ENCODE peak calls at places on chromosomes 2 and 18, in eight cellular contexts. L is HCT116, U is lower leg skin, R is Peyer's patch, O is breast epithelium, Z is adrenal gland, V is endothelial cell of umbilical vein, S is K562. F is an unnamed sample.

GRCh38 chr2:86249176-86249842 is 50.1 kb downstream of the MRPL35 start:
- DNase-seq in V (no peak), U (no peak), R (no peak), L (peak), S (no peak), O (no peak), Z (no peak), F (no peak)

GRCh38 chr2:2325538-2325937 is 5.5 kb downstream of the MYT1L start:
- DNase-seq in U (no peak), O (no peak), Z (no peak), L (no peak), R (no peak), S (no peak), V (no peak), F (no peak)

GRCh38 chr2:8939486-8940114 is 63.9 kb downstream of the MBOAT2 start:
- DNase-seq in V (no peak), L (no peak), R (no peak), Z (no peak), S (no peak), O (no peak), U (no peak), F (no peak)

GRCh38 chr2:7084601-7085000 is 167.4 kb downstream of the RNF144A start:
- DNase-seq in S (no peak), L (no peak), R (no peak), Z (no peak), V (no peak), O (no peak), U (no peak), F (no peak)

GRCh38 chr18:58505181-58505580 is 123.7 kb downstream of the ALPK2 start:
- DNase-seq in V (no peak), L (no peak), O (no peak), Z (no peak), R (peak), U (no peak), S (no peak), F (no peak)

GRCh38 chr2:226012116-226012515 is 612.6 kb downstream of the NYAP2 start:
- DNase-seq in R (no peak), U (no peak), S (no peak), O (no peak), Z (no peak), V (no peak), L (no peak), F (no peak)

GRCh38 chr2:177595126-177595525 is 202.6 kb downstream of the AGPS start:
- DNase-seq in U (no peak), Z (no peak), S (no peak), V (no peak), O (no peak), L (no peak), R (no peak), F (no peak)

GRCh38 chr2:135952891-135953290 is 32.5 kb downstream of the DARS1 start:
- DNase-seq in O (no peak), V (no peak), Z (no peak), S (no peak), L (no peak), U (no peak), R (no peak), F (no peak)

GRCh38 chr2:239110595-239111048 is 262.7 kb downstream of the TWIST2 start:
- DNase-seq in V (no peak), U (no peak), S (no peak), Z (no peak), O (no peak), R (no peak), L (no peak), F (no peak)

GRCh38 chr2:216082805-216083204 is 1.1 kb downstream of the TMEM169 start:
- DNase-seq in L (no peak), V (no peak), U (no peak), O (no peak), Z (no peak), R (peak), S (no peak), F (peak)

GRCh38 chr18:45976581-45977373 is 9.6 kb upstream of the EPG5 start:
- DNase-seq in V (no peak), Z (no peak), L (no peak), O (no peak), U (no peak), R (no peak), S (no peak), F (peak)

GRCh38 chr2:5705490-5705889 is 13.3 kb downstream of the SOX11 start:
- DNase-seq in U (no peak), L (no peak), Z (no peak), O (no peak), R (no peak), V (no peak), S (no peak), F (no peak)

GRCh38 chr18:23878336-23878900 is 136.1 kb upstream of the TTC39C start:
- DNase-seq in L (no peak), V (no peak), O (no peak), Z (no peak), S (no peak), R (no peak), U (no peak), F (no peak)

GRCh38 chr2:67322361-67323001 is 74.7 kb upstream of the ETAA1 start:
- DNase-seq in Z (peak), S (no peak), U (no peak), V (peak), R (no peak), O (no peak), L (peak), F (no peak)

GRCh38 chr2:10584242-10584753 is 105.5 kb downstream of the NOL10 start:
- DNase-seq in V (no peak), Z (no peak), S (no peak), L (no peak), O (no peak), R (no peak), U (no peak), F (no peak)

GRCh38 chr2:128427356-128427755 is 108.7 kb upstream of the HS6ST1 start:
- DNase-seq in L (no peak), S (no peak), U (no peak), Z (no peak), O (no peak), R (no peak), V (no peak), F (no peak)

GRCh38 chr2:25697559-25698341 is 24.4 kb upstream of the DTNB start:
- DNase-seq in Z (no peak), S (no peak), L (no peak), R (no peak), U (no peak), O (no peak), V (no peak), F (no peak)

GRCh38 chr2:69134546-69134945 is 121.6 kb downstream of the ANTXR1 start:
- DNase-seq in O (no peak), Z (no peak), U (no peak), V (no peak), R (no peak), L (no peak), S (no peak), F (no peak)

GRCh38 chr2:159013103-159013502 is 44.7 kb downstream of the TANC1 start:
- DNase-seq in V (no peak), S (no peak), R (no peak), U (no peak), O (no peak), Z (no peak), L (no peak), F (no peak)

GRCh38 chr2:174325373-174325772 is 9.4 kb upstream of the SP9 start:
- DNase-seq in R (no peak), Z (no peak), O (no peak), L (no peak), V (no peak), U (no peak), S (peak), F (no peak)

GRCh38 chr2:160175169-160176130 is 24.6 kb downstream of the ITGB6 start:
- DNase-seq in O (no peak), R (no peak), U (no peak), S (no peak), L (no peak), V (no peak), Z (no peak), F (no peak)

GRCh38 chr18:68735498-68736343 is 20.8 kb upstream of the TMX3 start:
- DNase-seq in Z (no peak), U (no peak), O (no peak), V (peak), R (no peak), S (peak), L (peak), F (peak)

GRCh38 chr18:62937065-62937464 is 221.7 kb downstream of the PHLPP1 start:
- DNase-seq in R (no peak), U (no peak), S (no peak), L (no peak), O (no peak), V (no peak), Z (no peak), F (no peak)

GRCh38 chr18:79378416-79379250 is 17.1 kb upstream of the NFATC1 start:
- DNase-seq in V (peak), R (peak), Z (peak), S (peak), U (peak), O (peak), L (no peak), F (peak)

GRCh38 chr2:154637426-154637825 is 61.1 kb upstream of the KCNJ3 start:
- DNase-seq in Z (no peak), O (no peak), L (no peak), V (no peak), S (no peak), U (no peak), R (no peak), F (no peak)

GRCh38 chr2:232522014-232522854 is 2.0 kb downstream of the PRSS56 start:
- DNase-seq in S (peak), U (no peak), R (peak), O (no peak), Z (peak), L (no peak), V (peak), F (peak)

GRCh38 chr2:39127973-39128372 is 7.1 kb upstream of the SOS1 start:
- DNase-seq in S (no peak), R (peak), V (no peak), O (no peak), U (no peak), Z (no peak), L (no peak), F (peak)

GRCh38 chr18:75752864-75753263 is 325.4 kb upstream of the SMIM21 start:
- DNase-seq in L (no peak), U (no peak), O (peak), Z (no peak), V (no peak), S (no peak), R (no peak), F (no peak)

GRCh38 chr2:147100406-147101035 is 744.3 kb upstream of the ACVR2A start:
- DNase-seq in O (no peak), Z (no peak), S (no peak), U (no peak), R (no peak), V (no peak), L (no peak), F (no peak)

GRCh38 chr18:45828917-45829811 is 3.7 kb downstream of the SIGLEC15 start:
- DNase-seq in Z (no peak), S (peak), O (no peak), U (no peak), V (no peak), R (no peak), L (no peak), F (peak)

GRCh38 chr2:105576440-105577241 is 168.1 kb upstream of the NCK2 start:
- DNase-seq in S (peak), U (no peak), R (no peak), V (peak), Z (peak), O (no peak), L (peak), F (peak)

GRCh38 chr18:65750421-65751144 is at the start of gene CDH7:
- DNase-seq in O (no peak), L (no peak), V (no peak), U (no peak), Z (no peak), S (no peak), R (no peak), F (no peak)

GRCh38 chr2:150750726-150751125 is 263.3 kb upstream of the RND3 start:
- DNase-seq in U (no peak), R (no peak), O (no peak), Z (no peak), S (no peak), V (no peak), L (no peak), F (no peak)

GRCh38 chr2:98346259-98347236 is at the start of gene CNGA3:
- DNase-seq in O (no peak), R (no peak), L (no peak), V (peak), S (peak), Z (peak), U (no peak), F (peak)

GRCh38 chr2:160253440-160254296 is 53.6 kb upstream of the ITGB6 start:
- DNase-seq in U (no peak), L (no peak), S (no peak), Z (no peak), O (no peak), V (no peak), R (no peak), F (no peak)

GRCh38 chr2:207765960-207766582 is 3.6 kb downstream of the FZD5 start:
- DNase-seq in O (no peak), U (no peak), V (no peak), L (no peak), Z (no peak), S (peak), R (no peak), F (peak)

GRCh38 chr2:234495801-234496441 is 960 bp downstream of the ARL4C start:
- DNase-seq in V (peak), U (peak), R (peak), L (no peak), Z (peak), S (no peak), O (peak), F (peak)

GRCh38 chr2:234496442-234496834 is 443 bp downstream of the ARL4C start:
- DNase-seq in S (no peak), O (peak), Z (no peak), V (no peak), L (no peak), U (no peak), R (peak), F (no peak)

GRCh38 chr2:234495076-234495800 is 1.6 kb downstream of the ARL4C start:
- DNase-seq in S (no peak), O (no peak), V (peak), Z (no peak), R (no peak), U (no peak), L (no peak), F (no peak)

GRCh38 chr2:234497592-234498023 is 727 bp upstream of the ARL4C start:
- DNase-seq in Z (no peak), S (no peak), U (no peak), L (no peak), R (no peak), V (no peak), O (no peak), F (no peak)

GRCh38 chr2:234496835-234497591 is at the start of gene ARL4C:
- DNase-seq in R (peak), L (no peak), S (peak), V (peak), O (peak), Z (peak), U (peak), F (peak)
- TF ChIP-seq POLR2A in R (no peak), L (no peak), S (no peak), V (peak), O (no peak), Z (peak), U (peak), F (no peak)

GRCh38 chr2:88844960-88845359 is 153.5 kb downstream of the RPIA start:
- DNase-seq in U (no peak), Z (no peak), R (no peak), O (no peak), S (no peak), V (no peak), L (no peak), F (no peak)
- TF ChIP-seq POLR2A in U (no peak), Z (no peak), R (no peak), O (no peak), S (no peak), V (no peak), L (no peak), F (no peak)

GRCh38 chr18:812123-812672 is at the start of gene YES1:
- DNase-seq in S (peak), V (peak), R (peak), O (peak), L (peak), Z (peak), U (peak), F (peak)
- TF ChIP-seq POLR2A in S (no peak), V (peak), R (peak), O (peak), L (peak), Z (peak), U (no peak), F (no peak)

GRCh38 chr2:43098539-43098938 is 127.9 kb downstream of the ZFP36L2 start:
- DNase-seq in U (no peak), S (no peak), V (no peak), Z (no peak), R (no peak), L (no peak), O (no peak), F (no peak)
- TF ChIP-seq POLR2A in U (no peak), S (no peak), V (no peak), Z (no peak), R (no peak), L (no peak), O (no peak), F (no peak)

GRCh38 chr2:63845866-63846265 is 4.2 kb downstream of the UGP2 start:
- DNase-seq in U (no peak), R (no peak), V (no peak), O (no peak), S (no peak), L (no peak), Z (no peak), F (no peak)
- TF ChIP-seq POLR2A in U (no peak), R (no peak), V (no peak), O (no peak), S (no peak), L (no peak), Z (no peak), F (no peak)

GRCh38 chr2:240586198-240586918 is at the start of gene CAPN10:
- DNase-seq in O (peak), U (peak), L (peak), R (peak), S (peak), Z (peak), V (peak), F (peak)
- TF ChIP-seq POLR2A in O (no peak), U (no peak), L (no peak), R (peak), S (peak), Z (peak), V (peak), F (peak)

GRCh38 chr2:190979906-190980629 is 33.9 kb downstream of the STAT1 start:
- DNase-seq in U (no peak), Z (no peak), O (peak), R (no peak), L (no peak), V (peak), S (no peak), F (no peak)
- TF ChIP-seq POLR2A in U (no peak), Z (no peak), O (no peak), R (no peak), L (no peak), V (peak), S (no peak), F (no peak)

DNA sequence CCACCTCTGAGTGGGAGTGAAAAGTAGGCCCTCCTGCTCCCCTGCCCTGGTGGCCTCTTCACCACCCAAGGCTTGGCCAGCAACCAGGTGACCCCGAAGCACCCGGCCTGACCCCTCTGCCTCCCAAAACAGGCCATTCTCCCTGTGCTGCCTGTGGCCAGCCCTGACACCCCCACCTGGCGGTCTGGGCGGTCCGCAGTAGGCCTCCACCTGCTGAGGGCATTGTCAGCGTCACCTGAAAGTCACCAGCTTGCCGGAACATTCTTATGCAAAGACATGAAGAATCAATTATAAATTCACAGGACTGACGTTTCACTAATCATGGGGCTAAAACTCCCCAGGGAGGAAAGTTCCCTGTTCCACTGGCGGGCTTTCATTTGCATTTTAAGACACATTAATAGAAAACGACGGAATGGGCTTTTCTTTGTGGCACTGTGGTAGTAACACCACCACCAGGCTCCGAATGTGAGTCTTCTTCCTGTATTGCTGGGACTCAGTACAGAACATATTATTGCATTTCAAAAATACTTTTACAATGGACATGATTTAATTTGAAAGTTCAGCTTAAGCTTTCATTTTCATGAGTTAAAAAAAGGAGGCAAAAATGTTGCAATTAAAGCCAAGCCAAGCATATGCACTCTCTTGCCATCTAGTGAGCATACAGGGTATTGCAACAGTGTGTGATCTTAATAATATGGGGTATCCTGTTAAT is 57.4 kb downstream of the ADI1 start:
- DNase-seq in V (peak), O (no peak), R (peak), Z (no peak), U (no peak), S (peak), L (peak), F (peak)
- TF ChIP-seq POLR2A in V (no peak), O (no peak), R (no peak), Z (no peak), U (no peak), S (no peak), L (no peak), F (no peak)

F was measured in erythroblast.